ENCODE peak calls at places on chromosomes 6 and 20, in six cellular contexts. N, T, K, M, W and I are unnamed samples.

GRCh38 chr6:40588480-40588879 is 1.3 kb upstream of the LRFN2 start:
- DNase-seq in N (no peak), T (no peak), K (no peak), M (no peak), W (no peak), I (no peak)

GRCh38 chr6:52522151-52522626 is 54.7 kb downstream of the TRAM2 start:
- DNase-seq in K (peak; percentile 24), M (no peak), W (no peak), N (no peak), T (no peak), I (no peak)

GRCh38 chr6:52667572-52667971 is 3.3 kb upstream of the TMEM14A start:
- DNase-seq in N (no peak), M (no peak), W (no peak), K (no peak), T (no peak), I (no peak)

GRCh38 chr6:30044630-30045029 is 16.4 kb upstream of the POLR1H start:
- DNase-seq in M (no peak), W (no peak), N (no peak), K (no peak), T (no peak), I (no peak)

GRCh38 chr6:166815629-166816028 is 140.7 kb downstream of the RNASET2 start:
- DNase-seq in K (no peak), T (no peak), W (no peak), M (peak; percentile 2), N (no peak), I (no peak)

GRCh38 chr6:150720774-150721233 is 121.1 kb downstream of the PLEKHG1 start:
- DNase-seq in W (no peak), T (no peak), M (no peak), K (no peak), N (peak; percentile 16), I (no peak)

GRCh38 chr20:52130406-52130805 is 61.2 kb downstream of the ZFP64 start:
- DNase-seq in N (no peak), T (no peak), M (no peak), W (no peak), K (no peak), I (no peak)

GRCh38 chr6:159693894-159694545 is 979 bp upstream of the SOD2 start:
- DNase-seq in M (no peak), N (peak; percentile 33), T (peak; percentile 71), W (no peak), K (peak; percentile 55), I (peak; percentile 52)

GRCh38 chr6:3623451-3624267 is 127.9 kb downstream of the PXDC1 start:
- DNase-seq in W (no peak), M (no peak), T (no peak), K (no peak), N (peak; percentile 71), I (no peak)

GRCh38 chr20:38671701-38672292 is 52.5 kb upstream of the SLC32A1 start:
- DNase-seq in M (no peak), N (no peak), K (no peak), W (no peak), T (no peak), I (no peak)

GRCh38 chr6:46888578-46888977 is 33.2 kb downstream of the ADGRF5 start:
- DNase-seq in T (no peak), M (no peak), K (no peak), N (no peak), W (no peak), I (no peak)

GRCh38 chr20:51542033-51542893 is at the start of gene NFATC2:
- DNase-seq in M (no peak), W (no peak), T (peak; percentile 68), K (peak; percentile 51), N (peak; percentile 75), I (peak; percentile 75)

GRCh38 chr6:108594640-108595039 is 33.9 kb downstream of the FOXO3 start:
- DNase-seq in K (no peak), N (no peak), T (no peak), M (no peak), W (no peak), I (peak; percentile 88)

DNA sequence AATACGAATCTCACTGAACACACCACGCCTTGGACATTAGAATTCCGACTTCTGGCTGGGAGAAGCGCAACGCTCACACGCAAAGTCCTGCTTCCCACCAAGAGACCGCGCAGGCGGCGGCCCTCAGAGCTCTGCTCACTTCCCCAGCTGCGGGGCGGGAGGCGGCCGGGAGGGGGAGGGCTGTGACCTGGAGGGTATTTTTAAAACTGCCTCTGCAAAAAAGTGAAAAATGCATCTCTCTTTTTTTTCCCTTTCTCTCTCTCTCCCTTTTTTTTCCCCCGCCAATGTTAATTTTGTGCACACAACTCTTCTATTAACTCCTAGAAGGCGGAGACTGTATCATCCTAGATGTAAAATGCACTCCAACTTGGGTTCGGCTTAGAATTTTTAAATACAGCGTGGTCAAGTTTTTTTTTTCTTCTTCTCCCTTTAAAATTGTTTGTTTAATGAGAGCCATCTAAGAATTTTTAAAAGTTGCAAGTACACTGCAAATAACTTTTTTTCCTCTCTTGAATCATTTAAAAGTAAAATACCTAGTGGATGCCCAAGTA is 66.4 kb downstream of the STX11 start:
- DNase-seq in K (no peak), W (no peak), M (no peak), N (no peak), T (no peak), I (no peak)
- TF ChIP-seq CTCF in K (no peak), W (no peak), M (no peak), N (no peak), T (no peak), I (no peak)

GRCh38 chr20:50380697-50381040 is 129.5 kb upstream of the PTPN1 start:
- DNase-seq in M (no peak), T (peak; percentile 59), N (no peak), K (no peak), W (no peak), I (peak; percentile 53)
- TF ChIP-seq CTCF in M (peak; percentile 70), T (peak; percentile 28), N (no peak), K (peak; percentile 47), W (no peak), I (peak; percentile 32)

GRCh38 chr6:109964949-109965348 is 13.2 kb upstream of the GPR6 start:
- DNase-seq in N (no peak), M (no peak), W (no peak), T (no peak), K (no peak), I (no peak)
- TF ChIP-seq CTCF in N (no peak), M (no peak), W (no peak), T (no peak), K (no peak), I (no peak)

GRCh38 chr20:33721391-33722140 is 1.5 kb upstream of the PXMP4 start:
- DNase-seq in N (no peak), W (no peak), K (no peak), T (no peak), M (no peak), I (no peak)

GRCh38 chr20:33716498-33716897 is 3.6 kb downstream of the PXMP4 start:
- DNase-seq in N (no peak), K (no peak), W (no peak), T (no peak), M (no peak), I (no peak)

GRCh38 chr20:33719277-33719988 is 677 bp downstream of the PXMP4 start:
- DNase-seq in N (peak; percentile 12), W (no peak), T (peak; percentile 13), M (no peak), K (no peak), I (no peak)

GRCh38 chr20:33724439-33725094 is 4.5 kb upstream of the PXMP4 start:
- DNase-seq in T (no peak), W (no peak), M (no peak), N (no peak), K (no peak), I (peak; percentile 53)

DNA sequence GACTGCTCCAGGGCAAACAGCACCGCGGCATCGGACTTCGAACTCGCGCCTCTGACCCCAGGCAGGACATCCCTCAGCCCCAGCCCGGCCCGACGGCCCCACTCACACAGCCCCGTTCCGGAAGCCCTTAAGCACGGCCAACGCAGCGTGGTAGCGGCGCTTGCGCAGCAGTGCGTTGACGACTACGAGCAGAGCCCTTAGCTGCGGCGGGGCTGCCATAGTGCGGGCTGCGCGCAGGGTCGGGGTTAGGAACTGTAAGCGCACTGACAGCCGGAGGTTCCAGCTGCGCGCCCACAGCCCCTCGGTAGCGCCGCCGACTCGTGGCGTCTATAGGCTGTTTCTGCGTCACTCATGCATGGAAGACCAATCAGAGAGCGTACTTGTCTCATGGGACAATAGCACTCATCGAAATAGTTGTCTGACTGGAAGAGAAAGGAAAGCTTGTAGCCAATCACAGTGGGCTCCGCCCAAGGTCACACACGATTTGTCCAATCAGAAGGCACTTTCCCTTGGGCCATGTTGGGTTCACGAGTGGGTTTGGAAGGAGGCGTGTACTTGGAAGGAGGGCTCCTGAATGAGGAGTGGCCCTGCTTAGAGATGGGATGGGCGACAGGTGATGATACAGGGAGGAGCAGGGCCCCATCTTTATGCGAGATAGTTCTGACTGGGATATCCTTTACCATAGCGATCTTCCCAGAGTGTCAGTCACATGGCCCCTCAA is at the start of gene PXMP4:
- DNase-seq in N (peak; percentile 93), M (peak; percentile 97), K (peak; percentile 96), T (peak; percentile 92), W (peak; percentile 44), I (peak; percentile 91)
- TF ChIP-seq CTCF in N (no peak), M (no peak), K (no peak), T (no peak), W (no peak), I (no peak)

DNA sequence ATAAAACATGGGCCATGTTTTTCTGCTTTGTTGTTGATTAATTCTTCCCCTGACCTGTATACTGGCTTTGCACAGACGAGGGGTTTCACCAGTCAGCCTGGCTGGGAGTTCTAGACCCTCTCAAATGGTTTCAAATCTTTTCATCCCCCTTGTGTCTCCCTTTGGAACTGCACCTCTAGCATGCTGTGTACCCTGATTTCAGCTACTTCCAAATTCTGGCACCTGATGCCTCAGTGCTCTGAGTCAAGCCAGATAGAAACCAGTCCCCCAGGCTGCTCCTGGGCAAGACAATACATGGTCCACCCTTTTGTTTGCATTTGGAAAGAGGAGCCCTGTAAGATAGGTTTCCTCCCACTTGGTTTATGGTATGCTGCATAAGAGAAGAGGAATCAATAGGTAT is 290.2 kb downstream of the BTBD3 start:
- DNase-seq in M (peak; percentile 7), W (no peak), N (peak; percentile 3), T (no peak), K (peak; percentile 9), I (peak; percentile 26)
- TF ChIP-seq CTCF in M (peak; percentile 54), W (peak; percentile 60), N (peak; percentile 42), T (peak; percentile 59), K (peak; percentile 63), I (peak; percentile 47)

DNA sequence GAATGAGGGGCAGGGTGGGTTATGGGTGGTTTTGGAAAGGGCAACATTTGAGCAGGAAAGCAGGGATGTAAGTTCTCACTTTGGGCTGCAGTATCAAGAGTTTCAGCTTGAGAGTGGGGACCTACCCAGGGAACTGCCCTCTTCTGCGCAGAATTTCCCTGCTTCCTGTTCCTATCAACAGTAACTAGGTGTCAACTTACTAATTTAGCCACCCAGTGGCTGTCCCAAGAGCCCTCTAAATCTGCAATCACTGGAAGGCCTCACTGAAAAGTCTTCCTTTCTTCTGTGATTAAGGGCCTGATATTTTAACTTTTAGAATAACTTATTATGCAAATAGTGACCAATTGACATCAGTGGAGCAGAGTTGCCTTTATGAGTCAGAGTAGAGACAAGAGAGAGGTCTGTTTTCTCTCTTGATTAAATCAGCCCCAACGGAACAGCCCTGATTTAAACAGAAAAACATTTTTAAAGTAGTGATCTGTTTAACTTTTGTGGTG is 118.2 kb upstream of the RIPOR2 start:
- DNase-seq in M (no peak), T (no peak), K (no peak), N (peak; percentile 44), W (no peak), I (no peak)
- TF ChIP-seq CTCF in M (no peak), T (no peak), K (no peak), N (no peak), W (no peak), I (no peak)